ENCODE peak calls at places on chromosome 21, in eight cellular contexts. G, Q, K, S, N, Z, W and V are unnamed samples.

GRCh38 chr21:34796518-34797201 is 127.9 kb downstream of the CLIC6 start:
- DNase-seq in Z (no peak), W (no peak), K (peak; percentile 63), S (no peak), N (peak; percentile 32), Q (no peak), G (no peak), V (no peak)

GRCh38 chr21:21101911-21102310 is 103.7 kb downstream of the NCAM2 start:
- DNase-seq in Q (no peak), N (peak; percentile 76), W (no peak), G (no peak), K (peak; percentile 9), Z (peak; percentile 64), S (no peak), V (no peak)

GRCh38 chr21:17688912-17689874 is 76.5 kb upstream of the BTG3 start:
- DNase-seq in Q (peak; percentile 90), S (no peak), G (peak; percentile 23), N (peak; percentile 33), K (peak; percentile 49), W (peak; percentile 53), Z (no peak), V (peak; percentile 78)

GRCh38 chr21:16913010-16913409 is 599.8 kb upstream of the CXADR start:
- DNase-seq in W (no peak), N (peak; percentile 25), K (no peak), S (no peak), G (no peak), Z (no peak), Q (no peak), V (no peak)

GRCh38 chr21:37475186-37475868 is 108.8 kb downstream of the DYRK1A start:
- DNase-seq in Q (no peak), W (no peak), S (no peak), N (no peak), Z (no peak), K (no peak), G (no peak), V (no peak)

GRCh38 chr21:36150192-36150711 is 6.4 kb upstream of the DOP1B start:
- DNase-seq in Q (peak; percentile 40), G (peak; percentile 38), S (peak; percentile 72), W (no peak), K (no peak), Z (no peak), N (no peak), V (no peak)

GRCh38 chr21:44433791-44434567 is 21.3 kb upstream of the LRRC3 start:
- DNase-seq in Z (no peak), Q (no peak), W (no peak), K (no peak), S (peak; percentile 38), N (no peak), G (peak; percentile 8), V (peak; percentile 51)

GRCh38 chr21:38619865-38620513 is 121.7 kb upstream of the ERG start:
- DNase-seq in S (peak; percentile 76), W (no peak), G (peak; percentile 64), Q (peak; percentile 53), N (no peak), K (peak; percentile 43), Z (no peak), V (no peak)

GRCh38 chr21:21051109-21052055 is 53.2 kb downstream of the NCAM2 start:
- DNase-seq in N (no peak), Z (no peak), G (no peak), S (no peak), Q (no peak), W (no peak), K (no peak), V (no peak)

GRCh38 chr21:29610960-29611359 is 312.2 kb downstream of the BACH1 start:
- DNase-seq in Q (no peak), Z (no peak), S (no peak), W (no peak), N (no peak), G (no peak), K (no peak), V (no peak)

GRCh38 chr21:27425172-27425571 is 458.3 kb upstream of the ADAMTS5 start:
- DNase-seq in W (no peak), S (no peak), G (no peak), Q (no peak), N (peak; percentile 58), Z (peak; percentile 25), K (no peak), V (no peak)

GRCh38 chr21:40404319-40404906 is 442.5 kb downstream of the DSCAM start:
- DNase-seq in G (no peak), K (no peak), S (no peak), Z (no peak), W (no peak), N (no peak), Q (no peak), V (no peak)

GRCh38 chr21:33384851-33385331 is 18.3 kb upstream of the IFNGR2 start:
- DNase-seq in K (no peak), W (no peak), G (no peak), Z (no peak), S (no peak), Q (no peak), N (no peak), V (no peak)

GRCh38 chr21:33360871-33361602 is 36.3 kb downstream of the IFNAR1 start:
- DNase-seq in S (peak; percentile 82), N (peak; percentile 90), G (peak; percentile 72), K (peak; percentile 71), Q (peak; percentile 73), Z (peak; percentile 81), W (peak; percentile 89), V (peak; percentile 93)

GRCh38 chr21:46667735-46668380 is 32.4 kb downstream of the PRMT2 start:
- DNase-seq in S (no peak), Z (peak; percentile 46), G (no peak), W (no peak), Q (no peak), K (no peak), N (peak; percentile 69), V (no peak)

GRCh38 chr21:24110846-24111245 is 1496.4 kb downstream of the MRPL39 start:
- DNase-seq in W (no peak), Z (no peak), S (no peak), Q (no peak), K (no peak), N (no peak), G (no peak), V (no peak)

GRCh38 chr21:35905973-35906357 is 154.4 kb downstream of the SETD4 start:
- DNase-seq in Q (no peak), G (no peak), W (no peak), N (no peak), K (no peak), Z (no peak), S (no peak), V (no peak)

GRCh38 chr21:29436143-29436542 is 137.4 kb downstream of the BACH1 start:
- DNase-seq in S (no peak), G (peak; percentile 19), N (peak; percentile 18), Z (no peak), Q (no peak), K (peak; percentile 9), W (peak; percentile 46), V (peak; percentile 70)

GRCh38 chr21:35628331-35628730 is 432.0 kb downstream of the SETD4 start:
- DNase-seq in N (no peak), W (no peak), S (no peak), Q (no peak), G (no peak), K (no peak), Z (no peak), V (no peak)

GRCh38 chr21:42654913-42655796 is 1.7 kb downstream of the PDE9A start:
- DNase-seq in W (no peak), Q (no peak), Z (no peak), K (peak; percentile 34), N (no peak), S (no peak), G (no peak), V (no peak)
- H3K4me3 ChIP-seq in W (peak overlapping the region; percentile 68), Q (no peak overlapping the region), Z (peak overlapping the region; percentile 83), K (peak overlapping the region; percentile 71), N (peak overlapping the region; percentile 83), S (peak overlapping the region; percentile 57), G (peak overlapping the region; percentile 80), V (peak overlapping the region; percentile 72)

GRCh38 chr21:25412090-25412489 is 195.2 kb downstream of the MRPL39 start:
- DNase-seq in W (no peak), G (no peak), Z (no peak), Q (no peak), S (no peak), N (no peak), K (no peak), V (no peak)

GRCh38 chr21:25405991-25406390 is 201.3 kb downstream of the MRPL39 start:
- DNase-seq in S (no peak), K (no peak), W (no peak), Q (no peak), G (no peak), N (no peak), Z (no peak), V (no peak)

GRCh38 chr21:25409992-25410391 is 197.3 kb downstream of the MRPL39 start:
- DNase-seq in G (no peak), Z (no peak), N (no peak), Q (no peak), K (no peak), S (no peak), W (no peak), V (no peak)

DNA sequence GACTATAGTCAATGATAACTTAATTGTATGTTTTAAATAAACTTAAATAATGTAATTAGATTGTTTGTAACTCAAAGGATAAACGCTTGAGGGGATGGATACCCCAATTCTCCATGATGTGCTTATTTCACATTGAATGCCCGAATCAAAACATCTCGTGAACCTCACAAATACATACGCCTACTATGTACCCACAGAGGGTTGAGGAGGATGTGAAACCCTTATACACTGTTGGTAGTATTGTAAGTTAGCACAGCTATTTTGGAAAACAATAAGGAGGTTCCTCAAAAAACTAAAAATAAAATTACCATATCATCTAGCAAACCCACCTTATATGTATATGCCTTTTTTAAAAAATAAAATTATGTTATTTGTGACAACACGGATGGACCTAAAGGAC is 198.6 kb downstream of the MRPL39 start:
- DNase-seq in N (no peak), Z (no peak), W (no peak), K (no peak), Q (no peak), G (no peak), S (no peak), V (no peak)
- H3K4me3 ChIP-seq in N (no peak overlapping the region), Z (no peak overlapping the region), W (no peak overlapping the region), K (no peak overlapping the region), Q (no peak overlapping the region), G (no peak overlapping the region), S (no peak overlapping the region), V (no peak overlapping the region)

GRCh38 chr21:42525676-42526378 is 12.2 kb downstream of the SLC37A1 start:
- DNase-seq in W (no peak), Z (no peak), S (no peak), N (no peak), K (no peak), Q (no peak), G (no peak), V (no peak)
- H3K4me3 ChIP-seq in W (no peak overlapping the region), Z (no peak overlapping the region), S (no peak overlapping the region), N (no peak overlapping the region), K (no peak overlapping the region), Q (no peak overlapping the region), G (no peak overlapping the region), V (no peak overlapping the region)

DNA sequence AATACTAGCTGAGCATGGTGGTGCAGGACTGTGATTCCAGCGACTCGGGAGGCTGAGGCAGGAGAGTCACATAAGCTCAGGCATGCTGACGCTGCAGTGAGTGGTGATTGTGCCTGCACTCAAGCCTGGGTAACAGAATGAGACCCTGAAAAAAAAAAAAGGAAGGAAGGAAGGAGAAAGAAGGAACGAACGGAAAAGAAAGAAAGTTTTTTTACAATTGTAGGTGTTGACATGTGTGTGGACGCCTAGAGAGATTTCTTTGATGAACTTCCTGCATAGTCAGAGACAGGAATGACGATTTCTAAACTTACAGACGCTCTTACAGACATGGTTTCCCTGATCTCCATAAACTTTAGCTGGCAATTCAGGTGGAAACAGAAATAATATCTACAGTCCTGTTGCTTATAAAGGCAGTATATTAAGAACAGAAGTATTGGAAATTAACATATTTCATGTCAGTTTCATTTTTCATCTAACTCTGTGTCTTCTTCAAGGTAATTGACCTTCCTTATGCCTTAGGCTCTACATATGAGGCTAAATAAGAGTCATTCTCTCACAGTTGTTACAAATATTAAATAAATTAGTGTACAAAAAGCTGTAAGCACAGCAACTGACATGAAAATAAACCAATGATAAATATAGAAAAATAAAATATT is 4.1 kb downstream of the SAMSN1 start:
- DNase-seq in N (no peak), K (no peak), W (no peak), Z (no peak), G (no peak), S (no peak), Q (no peak), V (peak; percentile 79)
- H3K4me3 ChIP-seq in N (no peak overlapping the region), K (no peak overlapping the region), W (peak overlapping the region; percentile 66), Z (no peak overlapping the region), G (no peak overlapping the region), S (no peak overlapping the region), Q (no peak overlapping the region), V (peak overlapping the region; percentile 11)